ENCODE peak calls at places on chromosomes 12 and 14, in seven cellular contexts. A, U, Y, V, K, O and X are unnamed samples.

GRCh38 chr12:108833355-108833733 is 24.0 kb downstream of the SSH1 start:
- DNase-seq in K (no peak), O (no peak), A (no peak), U (peak; percentile 93), V (no peak), Y (no peak), X (peak; percentile 75)

GRCh38 chr14:77316872-77317271 is 3.8 kb downstream of the POMT2 start:
- DNase-seq in Y (no peak), K (no peak), O (no peak), U (no peak), A (no peak), V (no peak), X (no peak)

GRCh38 chr14:98321838-98322237 is 950.2 kb downstream of the BCL11B start:
- DNase-seq in V (no peak), Y (no peak), K (no peak), U (no peak), O (no peak), A (no peak), X (no peak)

GRCh38 chr14:61342486-61342885 is 21.1 kb downstream of the PRKCH start:
- DNase-seq in Y (peak; percentile 78), V (peak; percentile 91), O (peak; percentile 93), A (no peak), U (no peak), K (peak; percentile 71), X (no peak)

GRCh38 chr12:123114305-123115083 is 36.4 kb downstream of the PITPNM2 start:
- DNase-seq in O (no peak), A (no peak), U (no peak), Y (no peak), K (no peak), V (no peak), X (no peak)

GRCh38 chr14:61511558-61511924 is 183.8 kb upstream of the HIF1A start:
- DNase-seq in Y (no peak), U (no peak), K (peak; percentile 57), O (peak; percentile 29), V (peak; percentile 37), A (no peak), X (no peak)

GRCh38 chr14:28875937-28876910 is 109.6 kb downstream of the FOXG1 start:
- DNase-seq in U (no peak), K (no peak), V (no peak), O (no peak), A (no peak), Y (no peak), X (no peak)

GRCh38 chr12:56990648-56991318 is 15.6 kb downstream of the ZBTB39 start:
- DNase-seq in V (no peak), Y (no peak), O (no peak), U (no peak), K (no peak), A (no peak), X (no peak)

GRCh38 chr12:120013659-120014380 is 24.8 kb downstream of the BICDL1 start:
- DNase-seq in K (no peak), U (peak; percentile 51), V (peak; percentile 78), A (no peak), O (peak; percentile 78), Y (peak; percentile 26), X (no peak)

GRCh38 chr12:4962539-4963486 is 53.1 kb downstream of the KCNA1 start:
- DNase-seq in U (no peak), Y (no peak), K (no peak), V (no peak), A (no peak), O (no peak), X (peak; percentile 65)

GRCh38 chr12:48980389-48980952 is 2.3 kb downstream of the WNT1 start:
- DNase-seq in V (peak; percentile 31), U (peak; percentile 43), A (peak; percentile 90), O (no peak), Y (peak; percentile 38), K (peak; percentile 29), X (peak; percentile 84)

GRCh38 chr14:89813485-89814080 is 140.9 kb downstream of the EFCAB11 start:
- DNase-seq in Y (no peak), K (no peak), O (no peak), U (no peak), V (no peak), A (no peak), X (no peak)

GRCh38 chr14:103091041-103091882 is 3.3 kb upstream of the EXOC3L4 start:
- DNase-seq in U (peak; percentile 63), O (peak; percentile 74), Y (peak; percentile 76), V (peak; percentile 54), K (peak; percentile 79), A (peak; percentile 89), X (no peak)

GRCh38 chr14:50045039-50045711 is 71.2 kb downstream of the VCPKMT start:
- DNase-seq in U (no peak), V (peak; percentile 74), A (no peak), Y (peak; percentile 83), O (peak; percentile 84), K (peak; percentile 67), X (peak; percentile 64)

GRCh38 chr12:28065889-28066630 is 93.5 kb upstream of the PTHLH start:
- DNase-seq in U (no peak), A (no peak), Y (no peak), O (no peak), V (no peak), K (no peak), X (no peak)

GRCh38 chr12:109111775-109112491 is 4.5 kb upstream of the ACACB start:
- DNase-seq in U (peak; percentile 77), Y (peak; percentile 54), A (no peak), V (peak; percentile 39), O (peak; percentile 53), K (peak; percentile 39), X (peak; percentile 52)

GRCh38 chr12:14664434-14665023 is 31.9 kb downstream of the GUCY2C start:
- DNase-seq in A (no peak), K (no peak), U (peak; percentile 70), V (peak; percentile 49), Y (peak; percentile 20), O (peak; percentile 61), X (peak; percentile 51)

GRCh38 chr14:102620413-102620812 is 28.0 kb downstream of the RCOR1 start:
- DNase-seq in U (peak; percentile 5), O (no peak), K (no peak), A (no peak), Y (no peak), V (no peak), X (no peak)

GRCh38 chr12:47686645-47687240 is 19.1 kb downstream of the RPAP3 start:
- DNase-seq in U (peak; percentile 74), K (no peak), V (peak; percentile 52), A (peak; percentile 20), O (peak; percentile 49), Y (no peak), X (no peak)

GRCh38 chr12:46964496-46965098 is 114.8 kb upstream of the PCED1B start:
- DNase-seq in V (no peak), O (no peak), K (no peak), U (peak; percentile 79), A (no peak), Y (no peak), X (peak; percentile 77)

GRCh38 chr12:44015333-44015941 is 179.6 kb downstream of the TMEM117 start:
- DNase-seq in Y (no peak), K (no peak), A (peak; percentile 10), U (peak; percentile 73), O (peak; percentile 29), V (peak; percentile 48), X (no peak)

GRCh38 chr14:43938588-43939281 is 568.3 kb downstream of the FSCB start:
- DNase-seq in U (no peak), V (no peak), O (no peak), K (no peak), Y (no peak), A (no peak), X (no peak)

GRCh38 chr12:57579677-57580465 is 11.1 kb upstream of the PIP4K2C start:
- DNase-seq in V (no peak), O (no peak), K (no peak), A (no peak), Y (no peak), U (no peak), X (peak; percentile 18)

GRCh38 chr14:63205850-63206249 is 1.6 kb downstream of the RHOJ start:
- DNase-seq in A (no peak), K (no peak), U (no peak), Y (no peak), O (no peak), V (no peak), X (no peak)

GRCh38 chr12:8678661-8679111 is 16.1 kb upstream of the MFAP5 start:
- DNase-seq in O (no peak), A (no peak), U (no peak), V (no peak), Y (no peak), K (no peak), X (peak; percentile 48)

GRCh38 chr12:28611115-28611435 is 420.8 kb downstream of the CCDC91 start:
- DNase-seq in V (no peak), O (no peak), K (no peak), A (no peak), U (peak; percentile 9), Y (no peak), X (no peak)